ENCODE peak calls at places on chromosomes 2 and 18, in ten cellular contexts. I is foreskin keratinocyte; R is right cardiac atrium; G is WTC11; D is psoas muscle; E is CD4-positive, alpha-beta T cell; U is SK-N-SH treated with all-trans-retinoic acid at 6 μM for 48 hours; T is pancreas; B is upper lobe of right lung; P is Panc1. M is an unnamed sample.

GRCh38 chr2:219624565-219624964 is 2.9 kb upstream of the SLC4A3 start:
- ATAC-seq in I (no peak), R (peak), G (no peak), D (no peak), E (no peak), U (no peak), T (no peak), B (no peak), P (no peak), M (peak)

GRCh38 chr2:126827371-126827770 is 71.3 kb upstream of the TEX51 start:
- ATAC-seq in I (no peak), R (no peak), G (peak), D (no peak), E (no peak), U (no peak), T (no peak), B (no peak), P (no peak), M (no peak)

GRCh38 chr18:2846241-2846637 is 567 bp upstream of the EMILIN2 start:
- ATAC-seq in I (peak), R (peak), G (peak), D (peak), E (peak), U (peak), T (peak), B (peak), P (no peak), M (no peak)

GRCh38 chr2:239881561-239882320 is 143.4 kb downstream of the NDUFA10 start:
- ATAC-seq in I (no peak), R (peak), G (peak), D (peak), E (no peak), U (no peak), T (no peak), B (no peak), P (peak), M (peak)

GRCh38 chr18:75229437-75229836 is 18.8 kb downstream of the TSHZ1 start:
- ATAC-seq in I (no peak), R (no peak), G (no peak), D (no peak), E (no peak), U (no peak), T (no peak), B (no peak), P (no peak), M (no peak)

GRCh38 chr18:59062643-59063006 is 77.1 kb upstream of the SEC11C start:
- ATAC-seq in I (no peak), R (no peak), G (no peak), D (no peak), E (no peak), U (no peak), T (no peak), B (no peak), P (no peak), M (no peak)

GRCh38 chr18:28512357-28512756 is 335.4 kb upstream of the CDH2 start:
- ATAC-seq in I (peak), R (peak), G (no peak), D (no peak), E (no peak), U (peak), T (no peak), B (no peak), P (peak), M (no peak)

GRCh38 chr2:86368181-86368824 is 30.9 kb upstream of the REEP1 start:
- ATAC-seq in I (peak), R (peak), G (peak), D (peak), E (peak), U (peak), T (peak), B (peak), P (peak), M (peak)

GRCh38 chr2:219159771-219160185 is 837 bp downstream of the NHEJ1 start:
- ATAC-seq in I (no peak), R (no peak), G (peak), D (no peak), E (no peak), U (peak), T (no peak), B (no peak), P (no peak), M (no peak)

GRCh38 chr18:56257215-56257614 is 381.2 kb downstream of the TXNL1 start:
- ATAC-seq in I (no peak), R (peak), G (no peak), D (no peak), E (no peak), U (peak), T (peak), B (peak), P (no peak), M (peak)

GRCh38 chr2:70283500-70284191 is 9.9 kb downstream of the SNRPG start:
- ATAC-seq in I (no peak), R (no peak), G (no peak), D (no peak), E (no peak), U (no peak), T (no peak), B (no peak), P (no peak), M (no peak)

GRCh38 chr2:29059612-29060011 is 14.7 kb downstream of the PCARE start:
- ATAC-seq in I (peak), R (no peak), G (no peak), D (no peak), E (no peak), U (no peak), T (no peak), B (no peak), P (no peak), M (no peak)

GRCh38 chr2:12050381-12050780 is 303.9 kb downstream of the LPIN1 start:
- ATAC-seq in I (no peak), R (no peak), G (no peak), D (no peak), E (no peak), U (no peak), T (no peak), B (peak), P (peak), M (no peak)

GRCh38 chr2:225042800-225043167 is 516 bp upstream of the DOCK10 start:
- ATAC-seq in I (no peak), R (no peak), G (peak), D (no peak), E (no peak), U (no peak), T (no peak), B (no peak), P (peak), M (no peak)

GRCh38 chr2:96089356-96090180 is 26.8 kb downstream of the ADRA2B start:
- ATAC-seq in I (no peak), R (peak), G (no peak), D (peak), E (no peak), U (no peak), T (peak), B (no peak), P (no peak), M (no peak)

GRCh38 chr18:39871976-39872375 is 2083.1 kb upstream of the PIK3C3 start:
- ATAC-seq in I (peak), R (no peak), G (no peak), D (no peak), E (no peak), U (no peak), T (no peak), B (no peak), P (no peak), M (peak)

GRCh38 chr2:226665306-226665831 is 134.3 kb downstream of the IRS1 start:
- ATAC-seq in I (no peak), R (no peak), G (no peak), D (no peak), E (no peak), U (no peak), T (no peak), B (no peak), P (no peak), M (no peak)

M was measured in esophagus mucosa.